ENCODE peak calls at places on chromosomes 6 and 20, in seven cellular contexts. V is psoas muscle, Q is left ventricle myocardium inferior, E is suprapubic skin, M is prostate gland, Y is AG04450, O is mammary epithelial cell. Z is an unnamed sample.
A peak's percentile ranks its signal among the peaks of the same experiment; 100 is the strongest.

GRCh38 chr20:20492521-20493334 is 124.8 kb downstream of the INSM1 start:
- DNase-seq in V (no peak), Q (no peak), E (no peak), M (no peak), Y (no peak), O (no peak), Z (no peak)

GRCh38 chr20:48541581-48542071 is 286.2 kb downstream of the PREX1 start:
- DNase-seq in V (no peak), Q (no peak), E (no peak), M (no peak), Y (no peak), O (no peak), Z (no peak)

GRCh38 chr6:156163311-156163710 is 613.9 kb upstream of the ARID1B start:
- DNase-seq in V (no peak), Q (no peak), E (no peak), M (no peak), Y (no peak), O (no peak), Z (no peak)

GRCh38 chr6:90290991-90291390 is 5.7 kb downstream of the BACH2 start:
- DNase-seq in V (no peak), Q (no peak), E (no peak), M (no peak), Y (no peak), O (no peak), Z (no peak)

GRCh38 chr6:107660839-107661238 is 163.3 kb downstream of the SCML4 start:
- DNase-seq in V (peak; percentile 73), Q (no peak), E (no peak), M (no peak), Y (no peak), O (peak; percentile 60), Z (no peak)

GRCh38 chr6:45054610-45055009 is 273.5 kb upstream of the RUNX2 start:
- DNase-seq in V (no peak), Q (no peak), E (no peak), M (no peak), Y (no peak), O (no peak), Z (no peak)

GRCh38 chr6:7902221-7902620 is 8.4 kb downstream of the TXNDC5 start:
- DNase-seq in V (no peak), Q (no peak), E (no peak), M (no peak), Y (no peak), O (no peak), Z (no peak)

GRCh38 chr6:165178056-165178455 is 131.3 kb downstream of the C6orf118 start:
- DNase-seq in V (no peak), Q (no peak), E (no peak), M (no peak), Y (no peak), O (peak; percentile 5), Z (no peak)

GRCh38 chr6:3835055-3835731 is 14.0 kb upstream of the FAM50B start:
- DNase-seq in V (peak; percentile 81), Q (no peak), E (no peak), M (no peak), Y (no peak), O (no peak), Z (no peak)

GRCh38 chr20:58553841-58554240 is 38.6 kb upstream of the APCDD1L start:
- DNase-seq in V (peak; percentile 73), Q (no peak), E (peak; percentile 67), M (no peak), Y (peak; percentile 45), O (no peak), Z (no peak)

GRCh38 chr20:24694157-24694726 is 224.8 kb downstream of the SYNDIG1 start:
- DNase-seq in V (no peak), Q (no peak), E (peak; percentile 61), M (no peak), Y (no peak), O (no peak), Z (no peak)

GRCh38 chr6:33315753-33316602 is 1.6 kb downstream of the ZBTB22 start:
- DNase-seq in V (no peak), Q (no peak), E (no peak), M (no peak), Y (no peak), O (no peak), Z (no peak)

GRCh38 chr6:33317418-33317667 is 201 bp downstream of the ZBTB22 start:
- DNase-seq in V (no peak), Q (no peak), E (no peak), M (no peak), Y (no peak), O (no peak), Z (no peak)

GRCh38 chr6:33316603-33317417 is 734 bp downstream of the ZBTB22 start:
- DNase-seq in V (peak; percentile 65), Q (peak; percentile 55), E (no peak), M (no peak), Y (no peak), O (no peak), Z (no peak)

GRCh38 chr6:33318426-33319073 is 1.0 kb upstream of the ZBTB22 start:
- DNase-seq in V (no peak), Q (no peak), E (no peak), M (no peak), Y (no peak), O (no peak), Z (no peak)

DNA sequence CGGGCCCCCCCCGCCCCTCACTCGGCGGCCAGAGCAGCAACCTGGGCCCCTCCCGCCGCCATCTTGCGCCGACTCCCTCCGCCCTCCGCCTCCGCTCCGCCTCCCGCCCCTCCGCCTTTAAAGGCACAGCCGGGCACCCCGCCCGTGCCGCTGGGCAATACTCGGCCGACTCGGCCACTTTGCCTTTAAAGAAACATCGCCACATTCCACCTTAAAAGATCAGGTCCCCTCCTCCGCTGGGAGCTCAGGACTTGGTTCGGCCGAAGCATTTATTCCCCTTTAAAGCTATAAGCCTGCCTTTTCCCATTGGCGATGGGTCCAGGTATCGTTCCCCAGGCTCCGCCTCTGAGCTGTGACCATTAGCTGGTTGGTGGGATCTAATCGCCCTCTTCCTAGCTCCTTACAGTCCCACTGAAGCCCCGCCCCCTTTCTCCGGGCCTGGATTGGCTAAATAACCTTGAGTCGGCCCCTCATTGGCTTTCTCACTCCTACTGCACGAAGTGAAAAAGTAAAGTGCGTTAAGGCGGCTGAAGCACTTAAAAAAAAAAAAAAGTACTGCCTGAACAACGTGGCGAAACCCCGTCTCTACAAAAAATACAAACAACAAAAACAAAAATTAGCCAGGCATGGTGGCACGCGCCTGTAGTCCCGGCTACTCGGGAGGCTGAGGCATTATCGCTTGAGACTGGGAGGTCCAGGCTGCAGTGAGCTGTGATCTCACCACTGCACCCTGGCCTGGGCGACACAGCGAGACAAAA is at the start of gene ZBTB22:
- DNase-seq in V (peak; percentile 99), Q (peak; percentile 99), E (peak; percentile 100), M (peak; percentile 99), Y (peak; percentile 98), O (peak; percentile 98), Z (peak; percentile 88)
- H3K27ac ChIP-seq in V (peak within 1 kb of the TSS; percentile 77), Q (peak within 1 kb of the TSS; percentile 92), E (peak within 1 kb of the TSS; percentile 74), M (peak within 1 kb of the TSS; percentile 99), Y (peak within 1 kb of the TSS; percentile 72), O (peak within 1 kb of the TSS; percentile 65), Z (peak within 1 kb of the TSS; percentile 70)

GRCh38 chr6:31713465-31713864 is 1.7 kb upstream of the LY6G6D start:
- DNase-seq in V (no peak), Q (no peak), E (no peak), M (no peak), Y (no peak), O (no peak), Z (no peak)

GRCh38 chr6:31713991-31714684 is 1.0 kb upstream of the LY6G6D start:
- DNase-seq in V (no peak), Q (no peak), E (no peak), M (no peak), Y (no peak), O (no peak), Z (no peak)

GRCh38 chr6:31711233-31711632 is 3.9 kb upstream of the LY6G6D start:
- DNase-seq in V (no peak), Q (no peak), E (no peak), M (no peak), Y (no peak), O (no peak), Z (no peak)

GRCh38 chr6:31710490-31711219 is 4.0 kb downstream of the LY6G6F start:
- DNase-seq in V (no peak), Q (no peak), E (no peak), M (no peak), Y (no peak), O (no peak), Z (no peak)

GRCh38 chr6:31712296-31712695 is 2.9 kb upstream of the LY6G6D start:
- DNase-seq in V (no peak), Q (no peak), E (no peak), M (no peak), Y (no peak), O (no peak), Z (no peak)
- TF ChIP-seq CTCF in V (no peak), Q (peak; percentile 36), E (peak; percentile 44), M (peak; percentile 31), Y (no peak), O (peak; percentile 59), Z (peak; percentile 93)

DNA sequence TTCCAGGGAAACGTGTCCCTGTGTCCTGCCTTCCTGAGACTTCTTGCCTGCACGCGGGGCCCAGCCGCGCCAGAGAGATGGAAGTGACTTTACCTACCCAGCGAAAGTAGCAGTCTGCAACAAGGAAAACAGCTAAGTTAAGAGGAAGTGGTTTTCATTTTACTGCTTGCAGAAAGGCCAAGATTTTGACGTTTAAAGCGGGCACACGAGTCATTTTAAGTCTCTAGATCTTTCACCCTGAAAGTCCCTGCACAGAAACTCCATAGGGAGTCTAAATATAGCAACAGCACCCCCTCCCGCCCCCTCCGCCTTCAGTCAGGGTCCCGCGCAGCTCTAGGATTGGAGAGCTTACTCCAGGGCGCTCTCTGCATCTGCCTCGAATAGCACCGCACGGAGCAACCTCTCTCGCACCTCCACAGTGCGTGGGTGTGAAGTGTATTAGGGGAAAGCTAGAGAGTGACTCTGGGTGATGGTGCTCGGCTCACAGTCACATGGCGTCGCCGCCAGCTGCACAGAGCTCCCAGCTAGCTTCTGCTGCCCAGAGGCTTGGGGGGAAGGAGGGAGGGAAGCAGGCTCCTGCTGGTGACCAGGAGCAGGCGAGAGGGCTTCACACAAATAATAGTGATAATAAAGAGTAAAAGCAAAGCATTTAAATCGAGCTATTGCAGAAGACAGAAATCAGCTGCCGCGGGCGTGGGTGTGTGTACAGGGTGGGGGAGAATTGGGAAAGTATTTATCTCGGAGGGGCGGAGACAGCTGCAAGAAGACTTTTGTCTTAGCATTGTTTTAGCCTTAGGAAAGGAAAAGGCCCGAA is 1.8 kb upstream of the KCNQ5 start:
- DNase-seq in V (peak; percentile 81), Q (peak; percentile 18), E (no peak), M (no peak), Y (no peak), O (no peak), Z (no peak)
- H3K27ac ChIP-seq in V (peak overlapping the region; percentile 88), Q (no peak overlapping the region), E (no peak overlapping the region), M (no peak overlapping the region), Y (no peak overlapping the region), O (no peak overlapping the region), Z (no peak overlapping the region)

GRCh38 chr20:4445331-4445730 is 276.4 kb upstream of the PRND start:
- DNase-seq in V (no peak), Q (no peak), E (no peak), M (no peak), Y (no peak), O (no peak), Z (no peak)

GRCh38 chr20:4453369-4453768 is 268.3 kb upstream of the PRND start:
- DNase-seq in V (no peak), Q (no peak), E (no peak), M (no peak), Y (no peak), O (no peak), Z (no peak)

GRCh38 chr20:4445780-4446179 is 275.9 kb upstream of the PRND start:
- DNase-seq in V (no peak), Q (no peak), E (no peak), M (no peak), Y (no peak), O (no peak), Z (no peak)

GRCh38 chr20:4451487-4451886 is 270.2 kb upstream of the PRND start:
- DNase-seq in V (no peak), Q (no peak), E (no peak), M (no peak), Y (no peak), O (peak; percentile 93), Z (peak; percentile 84)

GRCh38 chr20:4449977-4450715 is 271.6 kb upstream of the PRND start:
- DNase-seq in V (no peak), Q (no peak), E (no peak), M (no peak), Y (no peak), O (peak; percentile 72), Z (no peak)
- TF ChIP-seq CTCF in V (no peak), Q (peak; percentile 49), E (no peak), M (peak; percentile 17), Y (peak; percentile 61), O (peak; percentile 49), Z (peak; percentile 30)

Z was measured in keratinocyte.